ENCODE peak calls at places on chromosomes 5 and 9, in nine cellular contexts. Y is HTR-8/SVneo; T is adrenal gland; W is RWPE1; K is HS-27A; R is HCT116; X is naive thymus-derived CD8-positive, alpha-beta T cell; O is T-helper 17 cell; I is T-helper 2 cell. U is an unnamed sample.

GRCh38 chr5:134136221-134136631 is 21.7 kb downstream of the TCF7 start:
- DNase-seq in Y (no peak), T (peak; percentile 8), W (no peak), K (no peak), R (no peak), X (peak; percentile 41), O (peak; percentile 8), I (no peak), U (no peak)

GRCh38 chr5:122126711-122127385 is 2.5 kb upstream of the ZNF474 start:
- DNase-seq in Y (no peak), T (no peak), W (no peak), K (no peak), R (no peak), X (no peak), O (no peak), I (no peak), U (no peak)

GRCh38 chr9:14633906-14634565 is 59.2 kb downstream of the ZDHHC21 start:
- DNase-seq in Y (no peak), T (no peak), W (no peak), K (no peak), R (no peak), X (peak; percentile 34), O (no peak), I (no peak), U (no peak)

GRCh38 chr9:95224371-95225015 is 93.0 kb downstream of the FANCC start:
- DNase-seq in Y (no peak), T (no peak), W (no peak), K (no peak), R (no peak), X (no peak), O (no peak), I (no peak), U (no peak)

GRCh38 chr5:83914662-83915418 is 194.2 kb upstream of the HAPLN1 start:
- DNase-seq in Y (no peak), T (no peak), W (no peak), K (no peak), R (no peak), X (no peak), O (no peak), I (no peak), U (no peak)

GRCh38 chr9:126222835-126223431 is 103.7 kb upstream of the MVB12B start:
- DNase-seq in Y (no peak), T (no peak), W (no peak), K (no peak), R (no peak), X (no peak), O (no peak), I (no peak), U (no peak)

GRCh38 chr9:123217148-123217585 is 51.2 kb downstream of the STRBP start:
- DNase-seq in Y (no peak), T (no peak), W (no peak), K (no peak), R (no peak), X (no peak), O (no peak), I (peak; percentile 11), U (no peak)

GRCh38 chr5:172059661-172060100 is 53.2 kb upstream of the FBXW11 start:
- DNase-seq in Y (peak; percentile 35), T (peak; percentile 14), W (peak; percentile 48), K (no peak), R (no peak), X (no peak), O (no peak), I (no peak), U (no peak)

GRCh38 chr5:6725448-6725847 is 12.2 kb downstream of the TENT4A start:
- DNase-seq in Y (no peak), T (no peak), W (no peak), K (no peak), R (no peak), X (no peak), O (no peak), I (no peak), U (no peak)

GRCh38 chr5:102865510-102866314 is 110.6 kb downstream of the PAM start:
- DNase-seq in Y (peak; percentile 50), T (peak; percentile 79), W (peak; percentile 78), K (no peak), R (peak; percentile 86), X (peak; percentile 61), O (no peak), I (peak; percentile 40), U (peak; percentile 58)

GRCh38 chr9:129779560-129780190 is 23.3 kb upstream of the TOR1B start:
- DNase-seq in Y (no peak), T (no peak), W (no peak), K (no peak), R (no peak), X (no peak), O (no peak), I (no peak), U (no peak)

GRCh38 chr9:96853711-96854072 is 622 bp downstream of the ZNF782 start:
- DNase-seq in Y (no peak), T (no peak), W (no peak), K (no peak), R (no peak), X (no peak), O (no peak), I (peak; percentile 33), U (no peak)

GRCh38 chr5:154365823-154366222 is 80.0 kb upstream of the SAP30L start:
- DNase-seq in Y (no peak), T (no peak), W (no peak), K (no peak), R (no peak), X (no peak), O (no peak), I (no peak), U (no peak)

GRCh38 chr5:121793791-121794190 is 57.9 kb upstream of the FTMT start:
- DNase-seq in Y (no peak), T (no peak), W (no peak), K (no peak), R (no peak), X (no peak), O (no peak), I (no peak), U (no peak)